ENCODE peak calls at places on chromosomes 3 and 15, in seven cellular contexts. G, E, V, O, Y, H and J are unnamed samples.
A peak's percentile ranks its signal among the peaks of the same experiment; 100 is the strongest.

GRCh38 chr3:138781012-138781470 is 53.7 kb downstream of the PIK3CB start:
- DNase-seq in O (no peak), E (no peak), G (no peak), Y (no peak), V (no peak), H (no peak), J (no peak)

GRCh38 chr3:189148090-189148507 is 23.7 kb upstream of the TPRG1 start:
- DNase-seq in H (peak; percentile 40), E (peak; percentile 52), O (peak; percentile 37), G (peak; percentile 9), V (peak; percentile 52), Y (no peak), J (peak; percentile 83)

GRCh38 chr15:98289747-98290146 is 329.2 kb downstream of the ARRDC4 start:
- DNase-seq in G (no peak), V (no peak), E (no peak), Y (no peak), O (no peak), H (no peak), J (no peak)

GRCh38 chr15:31235298-31236183 is 91.1 kb upstream of the KLF13 start:
- DNase-seq in H (no peak), O (no peak), G (no peak), E (no peak), Y (no peak), V (peak; percentile 85), J (no peak)

GRCh38 chr3:112689385-112689784 is 48.4 kb upstream of the CCDC80 start:
- DNase-seq in Y (no peak), E (no peak), H (no peak), G (no peak), O (no peak), V (no peak), J (no peak)

GRCh38 chr3:175512700-175513099 is 653.6 kb downstream of the NAALADL2 start:
- DNase-seq in H (no peak), G (no peak), E (no peak), O (no peak), Y (no peak), V (no peak), J (peak; percentile 31)

GRCh38 chr3:120460862-120461261 is 10.1 kb upstream of the FSTL1 start:
- DNase-seq in G (no peak), V (no peak), H (no peak), Y (no peak), E (no peak), O (no peak), J (no peak)

GRCh38 chr3:80606073-80606472 is 838.3 kb upstream of the ROBO1 start:
- DNase-seq in G (no peak), E (no peak), O (no peak), Y (no peak), H (no peak), V (no peak), J (peak; percentile 10)

GRCh38 chr3:189572249-189572648 is 58.9 kb upstream of the TP63 start:
- DNase-seq in Y (no peak), H (no peak), O (no peak), G (no peak), E (no peak), V (no peak), J (peak; percentile 71)

GRCh38 chr3:71896751-71897150 is 111.8 kb upstream of the PROK2 start:
- DNase-seq in E (no peak), V (no peak), H (no peak), Y (no peak), O (no peak), G (no peak), J (no peak)

GRCh38 chr3:194485471-194485875 is 1.3 kb downstream of the ATP13A3 start:
- DNase-seq in Y (no peak), G (no peak), E (no peak), O (no peak), H (no peak), V (no peak), J (peak; percentile 37)

GRCh38 chr3:150238043-150238802 is 169.9 kb upstream of the TSC22D2 start:
- DNase-seq in H (no peak), G (no peak), Y (no peak), V (no peak), E (no peak), O (no peak), J (peak; percentile 35)

GRCh38 chr3:179969525-179969924 is 67.2 kb downstream of the PEX5L start:
- DNase-seq in Y (peak; percentile 54), O (peak; percentile 3), H (no peak), E (no peak), V (no peak), G (no peak), J (no peak)

GRCh38 chr3:79534732-79535131 is 233.1 kb downstream of the ROBO1 start:
- DNase-seq in G (no peak), V (no peak), E (no peak), Y (no peak), O (no peak), H (no peak), J (no peak)

GRCh38 chr3:61796088-61796680 is 234.8 kb downstream of the PTPRG start:
- DNase-seq in Y (no peak), O (no peak), E (no peak), G (no peak), H (no peak), V (no peak), J (no peak)

GRCh38 chr3:114320251-114320650 is 26.4 kb downstream of the TIGIT start:
- DNase-seq in E (no peak), H (no peak), O (no peak), G (no peak), V (no peak), Y (no peak), J (no peak)

GRCh38 chr15:88749699-88750098 is 53.5 kb upstream of the ACAN start:
- DNase-seq in E (no peak), V (no peak), Y (no peak), H (peak; percentile 47), G (no peak), O (no peak), J (no peak)

GRCh38 chr15:37289109-37289765 is 188.9 kb upstream of the MEIS2 start:
- DNase-seq in H (no peak), E (peak; percentile 1), Y (no peak), O (peak; percentile 8), V (peak; percentile 19), G (no peak), J (peak; percentile 51)

GRCh38 chr3:107521466-107522059 is 1.2 kb upstream of the BBX start:
- DNase-seq in H (no peak), O (no peak), G (no peak), V (no peak), E (no peak), Y (no peak), J (no peak)

GRCh38 chr3:107522510-107523360 is at the start of gene BBX:
- DNase-seq in E (peak; percentile 88), Y (peak; percentile 97), H (peak; percentile 89), O (peak; percentile 93), V (peak; percentile 83), G (peak; percentile 80), J (peak; percentile 98)

GRCh38 chr3:107524214-107525100 is 1.7 kb downstream of the BBX start:
- DNase-seq in V (peak; percentile 82), H (peak; percentile 44), Y (no peak), E (peak; percentile 41), O (no peak), G (no peak), J (peak; percentile 70)

GRCh38 chr3:107525101-107525953 is 2.6 kb downstream of the BBX start:
- DNase-seq in H (peak; percentile 9), V (peak; percentile 55), E (no peak), G (no peak), O (no peak), Y (no peak), J (peak; percentile 57)

DNA sequence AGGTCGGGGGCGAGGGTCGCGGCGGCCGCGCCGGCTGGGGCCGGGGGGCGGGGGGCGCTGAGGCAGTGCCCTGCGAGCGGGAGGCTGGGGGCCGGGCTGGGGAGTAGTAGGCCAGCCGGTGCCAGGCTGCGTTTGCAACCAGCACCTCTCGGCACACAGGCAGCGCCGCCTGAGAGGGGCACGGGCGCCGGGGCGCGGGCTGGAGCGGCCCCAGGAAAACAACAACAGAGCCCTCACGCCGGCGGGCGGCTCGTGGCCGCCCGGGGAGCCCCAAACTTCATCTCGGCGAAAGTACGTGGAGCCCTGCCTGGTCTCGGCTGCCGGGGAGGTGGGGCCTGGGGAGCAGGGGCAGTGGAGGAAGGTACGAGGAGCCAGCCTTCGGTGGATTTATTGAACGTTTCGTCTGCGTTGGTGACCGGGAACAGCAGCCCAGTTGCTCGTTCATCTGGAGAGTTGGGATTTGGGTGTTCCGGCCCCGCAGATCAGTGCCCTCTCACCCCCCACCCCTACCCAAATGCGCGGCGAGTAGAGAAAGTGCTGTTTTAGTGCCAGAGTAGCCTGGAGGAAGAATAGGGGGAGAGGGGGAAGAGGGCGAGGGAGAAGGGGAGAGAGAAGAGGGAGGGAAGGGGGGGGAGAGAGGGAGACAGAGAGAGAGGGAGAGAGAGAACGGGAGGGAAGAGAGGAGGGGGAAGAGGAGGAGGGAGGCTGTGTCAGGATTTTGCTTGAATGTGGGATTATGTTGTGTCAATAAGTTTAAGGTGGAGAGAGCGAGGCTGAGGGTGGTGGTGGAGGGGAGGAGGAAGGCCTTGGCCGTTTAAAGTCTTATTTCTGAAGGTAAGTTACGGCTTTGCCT is 825 bp downstream of the BBX start:
- DNase-seq in O (no peak), Y (no peak), H (peak; percentile 15), V (peak; percentile 77), G (no peak), E (peak; percentile 5), J (no peak)
- TF ChIP-seq JUND in O (no peak), Y (no peak), H (no peak), V (no peak), G (no peak), E (no peak), J (no peak)

GRCh38 chr15:68536331-68537095 is 42.3 kb upstream of the CORO2B start:
- DNase-seq in H (no peak), Y (no peak), O (no peak), E (no peak), V (no peak), G (no peak), J (no peak)
- TF ChIP-seq JUND in H (no peak), Y (no peak), O (no peak), E (no peak), V (no peak), G (no peak), J (no peak)

GRCh38 chr3:69892706-69893105 is 106.8 kb upstream of the SAMMSON start:
- DNase-seq in V (no peak), O (no peak), Y (no peak), G (no peak), E (no peak), H (no peak), J (no peak)

GRCh38 chr3:69888946-69889315 is 110.6 kb upstream of the SAMMSON start:
- DNase-seq in H (no peak), G (no peak), V (no peak), O (no peak), E (no peak), Y (no peak), J (no peak)

GRCh38 chr3:69888040-69888945 is 111.2 kb upstream of the SAMMSON start:
- DNase-seq in H (no peak), V (no peak), E (no peak), O (no peak), Y (no peak), G (no peak), J (no peak)

GRCh38 chr3:69890691-69891090 is 108.8 kb upstream of the SAMMSON start:
- DNase-seq in V (no peak), Y (no peak), H (no peak), E (no peak), G (no peak), O (no peak), J (no peak)

GRCh38 chr3:69890094-69890493 is 109.4 kb upstream of the SAMMSON start:
- DNase-seq in Y (no peak), H (no peak), V (no peak), O (no peak), E (no peak), G (no peak), J (no peak)
- TF ChIP-seq JUND in Y (no peak), H (no peak), V (peak; percentile 15), O (no peak), E (no peak), G (no peak), J (no peak)

GRCh38 chr3:133662256-133662773 is 574 bp upstream of the TOPBP1 start:
- DNase-seq in E (peak; percentile 71), Y (no peak), O (no peak), H (peak; percentile 38), V (peak; percentile 63), G (no peak), J (no peak)
- TF ChIP-seq JUND in E (no peak), Y (no peak), O (no peak), H (no peak), V (no peak), G (no peak), J (no peak)